ENCODE peak calls at places on chromosome 7, in eight cellular contexts. E, F, P, H, B, I, O and X are unnamed samples.

GRCh38 chr7:84144935-84145334 is 49.7 kb downstream of the SEMA3A start:
- DNase-seq in H (no peak), O (no peak), P (no peak), B (no peak), E (no peak), I (no peak), F (no peak), X (no peak)

GRCh38 chr7:150968698-150969482 is 9.2 kb downstream of the KCNH2 start:
- DNase-seq in P (no peak), B (no peak), F (no peak), E (no peak), I (no peak), O (no peak), H (no peak), X (no peak)

GRCh38 chr7:5696346-5697100 is 84.9 kb downstream of the RNF216 start:
- DNase-seq in E (no peak), F (no peak), P (no peak), O (no peak), I (no peak), H (no peak), B (no peak), X (no peak)

GRCh38 chr7:96837583-96837982 is 127.9 kb upstream of the SEM1 start:
- DNase-seq in E (no peak), F (no peak), B (peak), H (no peak), I (no peak), P (no peak), O (no peak), X (peak)

GRCh38 chr7:100021297-100021696 is 5.9 kb downstream of the ZKSCAN1 start:
- DNase-seq in B (no peak), E (no peak), O (no peak), H (no peak), P (no peak), F (no peak), I (no peak), X (no peak)

GRCh38 chr7:151411551-151411950 is 1.7 kb upstream of the WDR86 start:
- DNase-seq in P (no peak), H (no peak), I (no peak), B (no peak), F (no peak), O (no peak), E (no peak), X (no peak)

GRCh38 chr7:104207731-104208420 is at the start of gene ORC5:
- DNase-seq in O (peak), B (peak), F (peak), I (peak), E (peak), H (peak), P (peak), X (peak)

GRCh38 chr7:104231054-104232046 is 23.5 kb upstream of the ORC5 start:
- DNase-seq in O (peak), I (peak), E (peak), P (peak), H (peak), B (peak), F (no peak), X (peak)

GRCh38 chr7:6172331-6173295 is 99.8 kb downstream of the CYTH3 start:
- DNase-seq in I (no peak), H (peak), E (no peak), F (no peak), O (peak), B (no peak), P (no peak), X (no peak)

GRCh38 chr7:108920490-108920889 is 350.8 kb downstream of the DNAJB9 start:
- DNase-seq in O (no peak), I (no peak), P (no peak), F (no peak), B (no peak), E (no peak), H (no peak), X (no peak)

GRCh38 chr7:44333971-44334733 is 8.8 kb upstream of the CAMK2B start:
- DNase-seq in H (no peak), I (no peak), F (no peak), E (no peak), O (no peak), P (no peak), B (no peak), X (no peak)

GRCh38 chr7:100483101-100483727 is 513 bp upstream of the NYAP1 start:
- DNase-seq in O (peak), F (peak), H (peak), P (peak), I (peak), B (peak), E (no peak), X (peak)

GRCh38 chr7:8442814-8443304 is 9.4 kb downstream of the NXPH1 start:
- DNase-seq in H (peak), F (peak), P (peak), E (no peak), I (no peak), O (no peak), B (peak), X (peak)

GRCh38 chr7:135536160-135536559 is 21.6 kb upstream of the NUP205 start:
- DNase-seq in B (no peak), F (no peak), P (no peak), E (no peak), O (peak), H (no peak), I (no peak), X (no peak)

GRCh38 chr7:86914468-86915054 is 144.9 kb downstream of the ELAPOR2 start:
- DNase-seq in F (no peak), P (no peak), H (no peak), I (no peak), O (peak), B (no peak), E (no peak), X (peak)

GRCh38 chr7:131111081-131111576 is 216.5 kb upstream of the MKLN1 start:
- DNase-seq in H (no peak), B (no peak), F (no peak), I (peak), O (peak), P (no peak), E (peak), X (no peak)

GRCh38 chr7:76428149-76428823 is 3.5 kb downstream of the ZP3 start:
- DNase-seq in H (no peak), I (no peak), B (no peak), O (no peak), E (no peak), F (no peak), P (no peak), X (no peak)

GRCh38 chr7:23909426-23909825 is 199.4 kb downstream of the STK31 start:
- DNase-seq in O (no peak), F (no peak), B (no peak), I (no peak), E (no peak), H (no peak), P (no peak), X (no peak)

GRCh38 chr7:39969431-39969830 is 19.4 kb downstream of the CDK13 start:
- DNase-seq in H (no peak), B (no peak), I (no peak), P (no peak), E (no peak), O (peak), F (no peak), X (no peak)

GRCh38 chr7:93147358-93147757 is 827 bp downstream of the SAMD9L start:
- DNase-seq in O (peak), F (no peak), P (peak), E (no peak), B (peak), H (peak), I (peak), X (peak)

GRCh38 chr7:106984034-106984433 is 60.5 kb upstream of the PRKAR2B start:
- DNase-seq in I (no peak), H (no peak), P (no peak), E (no peak), B (no peak), F (no peak), O (no peak), X (no peak)

GRCh38 chr7:152382244-152382643 is 53.6 kb downstream of the KMT2C start:
- DNase-seq in E (no peak), O (no peak), I (no peak), F (no peak), P (no peak), H (no peak), B (no peak), X (no peak)

GRCh38 chr7:97835296-97836138 is 36.7 kb downstream of the ASNS start:
- DNase-seq in H (peak), F (peak), I (peak), O (peak), B (peak), P (peak), E (peak), X (peak)

GRCh38 chr7:42237891-42238531 is 1.0 kb upstream of the GLI3 start:
- DNase-seq in F (peak), H (peak), O (peak), I (no peak), B (no peak), P (no peak), E (peak), X (peak)

GRCh38 chr7:140646931-140647647 is 6.5 kb upstream of the DENND2A start:
- DNase-seq in B (peak), O (peak), H (peak), F (no peak), P (no peak), I (peak), E (no peak), X (peak)

DNA sequence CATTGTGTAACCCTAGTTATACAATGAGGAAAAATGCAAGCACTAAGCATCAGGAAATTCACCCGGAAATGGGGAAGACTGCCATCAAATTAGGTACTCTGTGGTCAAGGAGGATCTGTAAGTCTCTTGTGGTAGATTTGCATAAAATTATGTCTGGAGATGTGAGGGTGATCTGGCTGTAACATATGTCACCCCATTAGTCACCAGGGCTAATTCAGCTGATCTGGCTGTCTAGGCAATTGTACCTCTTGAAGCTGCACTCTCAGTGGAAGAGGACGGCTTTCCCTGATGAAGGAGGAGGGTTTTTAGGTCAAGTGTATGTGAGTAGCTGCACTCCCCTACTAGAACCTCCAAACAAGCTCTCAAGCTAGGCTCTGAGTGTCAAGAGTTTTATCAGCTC is 14.8 kb downstream of the AKR1D1 start:
- DNase-seq in I (no peak), P (no peak), B (no peak), O (no peak), E (no peak), H (no peak), F (no peak), X (no peak)
- TF ChIP-seq CTCF in I (no peak), P (no peak), B (no peak), O (no peak), E (no peak), H (no peak), F (no peak), X (no peak)

GRCh38 chr7:118590107-118590506 is 365.6 kb downstream of the ANKRD7 start:
- DNase-seq in O (no peak), B (no peak), H (peak), F (no peak), P (no peak), E (no peak), I (no peak), X (no peak)
- TF ChIP-seq CTCF in O (peak), B (peak), H (peak), F (peak), P (no peak), E (no peak), I (no peak), X (peak)

DNA sequence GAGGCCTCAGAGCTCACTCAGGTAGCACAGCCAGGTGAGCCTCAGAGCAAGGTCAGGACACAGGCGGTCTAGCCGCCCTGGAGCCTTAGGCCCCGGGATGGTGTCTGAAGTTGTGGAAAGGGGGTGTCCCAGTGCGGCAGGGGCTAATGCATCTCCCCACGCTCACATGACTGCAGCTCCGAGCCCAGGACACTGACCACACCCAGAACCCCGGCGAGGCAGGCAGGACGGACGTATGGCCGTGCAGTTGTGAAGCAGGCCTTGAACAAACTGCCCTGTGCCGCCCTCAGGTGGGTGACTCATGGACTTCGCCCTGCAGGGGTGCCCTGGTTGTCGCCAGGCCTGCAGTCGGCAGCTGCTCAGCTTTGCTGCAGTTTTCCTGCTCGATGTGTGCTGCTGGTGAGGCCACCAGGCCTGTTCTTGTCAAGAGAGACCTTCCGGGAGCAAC is 5.0 kb upstream of the PRKAR1B start:
- DNase-seq in P (no peak), E (no peak), I (peak), H (peak), B (no peak), F (peak), O (no peak), X (no peak)
- TF ChIP-seq CTCF in P (no peak), E (no peak), I (no peak), H (peak), B (no peak), F (no peak), O (no peak), X (peak)

GRCh38 chr7:121563177-121563576 is 167.1 kb upstream of the FAM3C start:
- DNase-seq in E (no peak), H (peak), F (no peak), O (no peak), P (no peak), B (no peak), I (no peak), X (no peak)
- TF ChIP-seq CTCF in E (no peak), H (peak), F (peak), O (peak), P (no peak), B (no peak), I (no peak), X (no peak)

GRCh38 chr7:54664235-54665228 is 94.5 kb downstream of the SEC61G start:
- DNase-seq in H (peak), O (peak), P (no peak), I (peak), B (peak), E (no peak), F (peak), X (peak)
- TF ChIP-seq CTCF in H (peak), O (peak), P (no peak), I (peak), B (peak), E (no peak), F (peak), X (peak)

GRCh38 chr7:53350241-53350640 is 314.8 kb downstream of the POM121L12 start:
- DNase-seq in E (no peak), I (no peak), P (no peak), O (no peak), F (no peak), B (no peak), H (peak), X (no peak)
- TF ChIP-seq CTCF in E (no peak), I (no peak), P (no peak), O (no peak), F (peak), B (peak), H (peak), X (peak)

DNA sequence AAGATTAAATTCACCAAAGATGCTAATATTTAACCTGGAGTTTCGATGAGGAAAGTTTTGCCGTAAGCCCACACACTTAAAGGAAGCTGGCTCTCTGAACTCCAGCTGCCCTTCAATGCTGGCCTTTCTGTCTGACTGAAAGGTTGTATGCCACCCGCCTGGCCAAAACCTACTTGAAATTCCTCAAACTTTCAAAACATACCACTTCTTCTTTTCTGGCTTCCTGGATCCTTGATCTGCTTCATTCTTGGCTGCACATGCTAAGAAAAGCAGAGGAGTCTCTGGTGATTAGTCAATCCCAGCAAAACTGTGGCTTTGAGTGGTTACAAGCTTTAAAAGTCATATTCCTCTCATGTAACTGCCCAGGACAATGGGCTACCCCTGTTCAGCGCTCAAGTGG is 74.8 kb downstream of the ABCA13 start:
- DNase-seq in I (no peak), B (no peak), O (peak), E (no peak), F (no peak), P (no peak), H (no peak), X (no peak)
- TF ChIP-seq CTCF in I (no peak), B (no peak), O (no peak), E (no peak), F (no peak), P (no peak), H (no peak), X (no peak)